ENCODE peak calls at places on chromosomes 13 and 19, in ten cellular contexts. B is heart left ventricle; M is body of pancreas; L is cardiac fibroblast; W is CD8-positive, alpha-beta T cell; A is cardiac muscle cell; U is mammary epithelial cell; D is AG10803; F is psoas muscle; S is heart right ventricle. O is an unnamed sample.
A peak's percentile ranks its signal among the peaks of the same experiment; 100 is the strongest.

GRCh38 chr13:44131069-44131614 is 242.5 kb upstream of the SERP2 start:
- DNase-seq in B (no peak), M (no peak), L (no peak), W (no peak), A (no peak), U (no peak), D (no peak), F (no peak), S (no peak), O (no peak)

GRCh38 chr13:37109080-37109678 is 3.7 kb upstream of the CSNK1A1L start:
- DNase-seq in B (no peak), M (no peak), L (peak; percentile 73), W (no peak), A (peak; percentile 74), U (peak; percentile 19), D (peak; percentile 60), F (no peak), S (peak; percentile 23), O (peak; percentile 79)

GRCh38 chr13:75365724-75366173 is 116.2 kb downstream of the TBC1D4 start:
- DNase-seq in B (no peak), M (no peak), L (peak; percentile 46), W (no peak), A (peak; percentile 36), U (peak; percentile 94), D (peak; percentile 69), F (no peak), S (no peak), O (peak; percentile 74)

GRCh38 chr19:38786572-38787265 is 2.3 kb upstream of the LGALS7B start:
- DNase-seq in B (no peak), M (no peak), L (no peak), W (no peak), A (no peak), U (peak; percentile 76), D (no peak), F (peak; percentile 54), S (no peak), O (no peak)

GRCh38 chr19:18440421-18440877 is 2.5 kb upstream of the ISYNA1 start:
- DNase-seq in B (no peak), M (no peak), L (no peak), W (no peak), A (no peak), U (no peak), D (no peak), F (no peak), S (no peak), O (no peak)

GRCh38 chr13:108402850-108403249 is 133.3 kb downstream of the TNFSF13B start:
- DNase-seq in B (no peak), M (no peak), L (no peak), W (no peak), A (no peak), U (no peak), D (no peak), F (no peak), S (no peak), O (no peak)

GRCh38 chr13:102132896-102133295 is 269.0 kb downstream of the FGF14 start:
- DNase-seq in B (no peak), M (no peak), L (no peak), W (no peak), A (no peak), U (no peak), D (no peak), F (no peak), S (no peak), O (no peak)

GRCh38 chr19:1468274-1469199 is 10.5 kb downstream of the C19orf25 start:
- DNase-seq in B (no peak), M (peak; percentile 45), L (no peak), W (no peak), A (no peak), U (peak; percentile 50), D (peak; percentile 53), F (peak; percentile 62), S (no peak), O (peak; percentile 44)

DNA sequence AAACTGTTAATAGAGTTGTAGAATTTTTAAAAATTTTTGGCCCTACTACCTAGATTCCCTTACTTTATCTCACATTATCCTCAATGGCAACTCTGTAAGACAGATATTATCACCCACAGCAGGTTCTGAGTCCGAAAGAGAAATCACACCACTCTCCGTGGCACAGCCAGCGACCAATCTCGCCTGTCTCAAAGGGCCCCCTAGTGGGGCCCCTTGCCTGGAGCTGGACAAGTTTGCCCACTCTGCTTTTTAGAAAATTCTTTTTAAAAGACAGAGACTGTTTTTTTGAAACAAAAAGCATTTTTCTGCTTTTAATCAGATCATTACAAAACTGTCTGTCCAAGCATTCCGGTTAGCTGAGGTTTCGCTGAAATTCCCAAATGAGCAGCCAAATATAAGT is 21.7 kb downstream of the PHF11 start:
- DNase-seq in B (no peak), M (peak; percentile 10), L (peak; percentile 19), W (no peak), A (peak; percentile 23), U (no peak), D (peak; percentile 26), F (no peak), S (no peak), O (no peak)
- TF ChIP-seq CTCF in B (peak; percentile 24), M (peak; percentile 17), L (peak; percentile 19), W (peak; percentile 26), A (peak; percentile 48), U (no peak), D (peak; percentile 54), F (no peak), S (peak; percentile 34), O (peak; percentile 35)

DNA sequence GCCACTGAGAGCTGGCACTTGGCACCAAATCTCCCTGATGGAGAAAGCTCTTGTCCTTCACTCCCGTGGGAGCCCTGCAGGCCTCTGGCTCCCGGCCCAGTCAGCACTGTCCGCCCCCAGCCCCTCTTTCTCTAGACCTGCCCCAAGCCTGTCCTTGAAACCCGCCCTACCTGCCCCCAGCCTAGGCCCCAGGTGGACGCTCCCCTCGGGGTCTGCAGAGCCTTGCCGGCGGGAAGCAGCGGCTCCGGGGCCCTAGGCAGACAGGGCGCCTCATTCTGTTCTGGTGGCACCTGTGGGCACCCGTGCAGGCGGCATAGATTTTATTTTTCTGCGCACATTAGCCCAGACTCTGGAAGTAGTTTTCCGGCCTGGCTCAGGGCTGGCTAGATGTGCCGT is 17.6 kb downstream of the IL17D start:
- DNase-seq in B (no peak), M (no peak), L (no peak), W (no peak), A (no peak), U (no peak), D (no peak), F (no peak), S (no peak), O (no peak)
- H3K4me3 ChIP-seq in B (no peak overlapping the region), M (no peak overlapping the region), L (no peak overlapping the region), W (no peak overlapping the region), A (no peak overlapping the region), U (peak overlapping the region; percentile 51), D (no peak overlapping the region), F (peak overlapping the region; percentile 67), S (no peak overlapping the region), O (no peak overlapping the region)

GRCh38 chr19:9329999-9330398 is 6.0 kb downstream of the ZNF559 start:
- DNase-seq in B (no peak), M (no peak), L (no peak), W (no peak), A (no peak), U (no peak), D (no peak), F (no peak), S (no peak), O (no peak)

GRCh38 chr19:9321338-9321737 is 2.6 kb upstream of the ZNF559 start:
- DNase-seq in B (no peak), M (no peak), L (no peak), W (no peak), A (no peak), U (no peak), D (no peak), F (peak; percentile 54), S (no peak), O (no peak)

GRCh38 chr19:9324584-9324962 is 594 bp downstream of the ZNF559 start:
- DNase-seq in B (no peak), M (no peak), L (no peak), W (no peak), A (no peak), U (no peak), D (no peak), F (no peak), S (no peak), O (no peak)

GRCh38 chr19:9323557-9323918 is 441 bp upstream of the ZNF559 start:
- DNase-seq in B (peak; percentile 83), M (peak; percentile 61), L (peak; percentile 90), W (peak; percentile 44), A (peak; percentile 91), U (peak; percentile 69), D (peak; percentile 85), F (peak; percentile 66), S (peak; percentile 83), O (peak; percentile 88)

GRCh38 chr19:9323919-9324583 is at the start of gene ZNF559:
- DNase-seq in B (peak; percentile 93), M (peak; percentile 92), L (peak; percentile 97), W (peak; percentile 98), A (peak; percentile 98), U (peak; percentile 94), D (peak; percentile 94), F (peak; percentile 95), S (peak; percentile 93), O (peak; percentile 97)
- TF ChIP-seq CTCF in B (peak; percentile 31), M (peak; percentile 27), L (peak; percentile 31), W (peak; percentile 39), A (peak; percentile 40), U (no peak), D (peak; percentile 43), F (no peak), S (peak; percentile 40), O (peak; percentile 39)

GRCh38 chr13:20129076-20129475 is 31.8 kb downstream of the GJA3 start:
- DNase-seq in B (no peak), M (no peak), L (no peak), W (no peak), A (no peak), U (no peak), D (no peak), F (no peak), S (no peak), O (no peak)

GRCh38 chr13:20127263-20127562 is 33.6 kb downstream of the GJA3 start:
- DNase-seq in B (no peak), M (no peak), L (peak; percentile 38), W (no peak), A (peak; percentile 45), U (no peak), D (no peak), F (no peak), S (no peak), O (peak; percentile 10)

GRCh38 chr13:20127563-20128458 is 33.0 kb downstream of the GJA3 start:
- DNase-seq in B (peak; percentile 77), M (peak; percentile 80), L (peak; percentile 56), W (peak; percentile 11), A (peak; percentile 65), U (peak; percentile 18), D (peak; percentile 47), F (peak; percentile 83), S (peak; percentile 69), O (peak; percentile 44)

GRCh38 chr13:20130012-20130411 is 30.8 kb downstream of the GJA3 start:
- DNase-seq in B (no peak), M (no peak), L (no peak), W (no peak), A (no peak), U (no peak), D (no peak), F (no peak), S (no peak), O (no peak)

DNA sequence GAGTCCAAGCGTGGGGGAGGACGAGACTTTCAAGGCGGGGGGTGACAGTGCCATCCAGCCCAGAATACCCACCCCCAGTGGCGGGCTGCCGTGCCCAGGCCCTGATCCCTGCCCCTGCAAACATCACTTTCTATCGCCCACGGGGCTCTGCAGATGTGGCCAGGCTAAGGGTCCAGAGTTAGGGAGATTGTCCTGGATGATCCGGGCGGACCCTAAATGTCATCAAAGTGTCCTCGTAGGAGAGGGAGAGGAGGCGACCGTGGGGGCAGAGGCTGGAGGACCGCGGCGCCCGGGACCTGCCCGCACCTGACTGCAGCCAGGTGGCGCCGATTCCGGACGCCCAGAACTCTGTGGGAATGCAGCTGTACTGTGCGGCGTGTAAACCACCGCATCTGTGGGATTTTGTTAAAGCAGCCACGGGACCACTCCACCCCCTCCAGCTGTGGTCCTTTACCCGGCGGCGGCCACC is 32.4 kb downstream of the GJA3 start:
- DNase-seq in B (no peak), M (peak; percentile 74), L (no peak), W (no peak), A (no peak), U (no peak), D (no peak), F (no peak), S (no peak), O (no peak)
- H3K4me3 ChIP-seq in B (peak overlapping the region; percentile 66), M (peak overlapping the region; percentile 32), L (peak overlapping the region; percentile 8), W (peak overlapping the region; percentile 59), A (peak overlapping the region; percentile 14), U (no peak overlapping the region), D (peak overlapping the region; percentile 3), F (peak overlapping the region; percentile 73), S (peak overlapping the region; percentile 59), O (peak overlapping the region; percentile 49)

O was measured in fibroblast of pulmonary artery.